ENCODE peak calls at places on chromosomes 3 and 15, in seven cellular contexts. W is neuronal stem cell, O is mesenchymal stem cell, X is H9, D is IMR-90, F is mesendoderm, T is H1. H is an unnamed sample.

GRCh38 chr15:80179025-80179759 is 26.4 kb downstream of the FAH start:
- DNase-seq in W (no peak), T (no peak), O (peak; percentile 90), F (no peak), D (peak; percentile 98), X (no peak), H (no peak)

GRCh38 chr15:100725121-100726069 is 123.0 kb downstream of the ASB7 start:
- DNase-seq in D (peak; percentile 93), T (peak; percentile 33), W (no peak), F (no peak), O (peak; percentile 81), X (peak; percentile 22), H (no peak)

GRCh38 chr15:77118787-77119410 is 48.0 kb upstream of the TSPAN3 start:
- DNase-seq in T (no peak), X (no peak), F (peak; percentile 46), O (peak; percentile 76), D (peak; percentile 80), W (no peak), H (peak; percentile 77)

GRCh38 chr3:70947584-70947983 is 635.1 kb upstream of the MDFIC2 start:
- DNase-seq in T (no peak), W (no peak), D (no peak), F (no peak), X (no peak), O (no peak), H (no peak)

GRCh38 chr3:78516437-78516836 is 1251.4 kb downstream of the ROBO1 start:
- DNase-seq in D (no peak), W (no peak), X (no peak), F (no peak), T (no peak), O (no peak), H (no peak)

GRCh38 chr15:45102226-45102625 is 11.7 kb downstream of the DUOX2 start:
- DNase-seq in F (no peak), X (no peak), D (no peak), W (no peak), T (no peak), O (no peak), H (no peak)

GRCh38 chr15:61084502-61084901 is 144.6 kb downstream of the RORA start:
- DNase-seq in W (no peak), X (no peak), T (no peak), D (no peak), O (no peak), F (no peak), H (no peak)

GRCh38 chr15:65087873-65088642 is 11.5 kb downstream of the KBTBD13 start:
- DNase-seq in F (no peak), D (no peak), O (no peak), W (no peak), X (no peak), T (no peak), H (peak; percentile 66)

GRCh38 chr3:30342319-30343060 is 263.9 kb upstream of the TGFBR2 start:
- DNase-seq in F (peak; percentile 68), W (no peak), O (peak; percentile 90), D (peak; percentile 96), T (no peak), X (no peak), H (peak; percentile 67)

GRCh38 chr3:157816296-157816695 is 289.9 kb downstream of the SHOX2 start:
- DNase-seq in D (no peak), X (no peak), T (no peak), W (no peak), O (no peak), F (no peak), H (no peak)

GRCh38 chr3:43960448-43960840 is 269.7 kb downstream of the ABHD5 start:
- DNase-seq in T (no peak), O (no peak), F (no peak), D (no peak), W (no peak), X (no peak), H (no peak)

GRCh38 chr3:114834175-114834940 is 312.7 kb downstream of the ZBTB20 start:
- DNase-seq in D (peak; percentile 61), X (no peak), W (no peak), F (no peak), T (no peak), O (no peak), H (no peak)

GRCh38 chr3:113431811-113432210 is 9.5 kb downstream of the CFAP44 start:
- DNase-seq in W (no peak), T (no peak), O (no peak), D (peak; percentile 28), X (no peak), F (no peak), H (no peak)

GRCh38 chr3:9066141-9066540 is 102.9 kb upstream of the RAD18 start:
- DNase-seq in O (no peak), D (no peak), X (no peak), F (no peak), T (no peak), W (no peak), H (no peak)

GRCh38 chr3:21913791-21914190 is 162.8 kb upstream of the ZNF385D start:
- DNase-seq in D (peak; percentile 72), W (no peak), T (no peak), F (no peak), X (no peak), O (peak; percentile 24), H (no peak)

GRCh38 chr3:43621406-43621973 is 321 bp downstream of the ANO10 start:
- DNase-seq in W (no peak), O (no peak), T (no peak), F (no peak), D (no peak), X (no peak), H (no peak)

GRCh38 chr3:79329154-79329553 is 438.6 kb downstream of the ROBO1 start:
- DNase-seq in T (no peak), D (peak; percentile 35), X (no peak), W (no peak), F (peak; percentile 37), O (no peak), H (no peak)

GRCh38 chr3:194045289-194045688 is 90.7 kb upstream of the HES1 start:
- DNase-seq in T (no peak), D (no peak), W (no peak), X (no peak), F (no peak), O (no peak), H (no peak)

GRCh38 chr15:30675126-30675525 is 49.2 kb downstream of the ARHGAP11B start:
- DNase-seq in X (no peak), O (no peak), W (no peak), D (peak; percentile 27), T (no peak), F (no peak), H (no peak)

GRCh38 chr3:189304465-189305341 is 132.9 kb downstream of the TPRG1 start:
- DNase-seq in F (no peak), D (no peak), X (peak; percentile 50), T (peak; percentile 45), O (peak; percentile 9), W (no peak), H (peak; percentile 67)

GRCh38 chr15:95298729-95299128 is 1031.8 kb upstream of the NR2F2 start:
- DNase-seq in T (no peak), X (no peak), F (no peak), D (no peak), O (no peak), W (no peak), H (no peak)

DNA sequence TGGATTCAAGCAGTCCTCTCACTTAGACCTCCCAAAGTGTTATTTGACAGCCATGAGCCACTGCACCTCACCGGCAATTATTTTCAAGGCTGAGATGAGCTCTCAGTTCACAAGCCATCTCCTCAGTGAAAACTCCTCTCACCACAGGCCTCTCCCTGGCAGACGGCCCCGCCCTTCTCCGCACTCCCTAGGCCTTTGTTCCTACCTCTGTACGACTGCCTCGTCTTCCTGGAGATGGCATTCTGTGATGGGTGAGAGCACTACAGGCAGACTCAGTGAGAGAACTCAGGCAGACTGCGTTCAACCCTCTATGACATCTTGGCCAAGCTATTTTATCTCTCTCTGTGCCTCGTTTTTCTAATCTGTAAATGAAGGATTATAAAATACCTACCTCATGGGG is 67.0 kb upstream of the TPM1 start:
- DNase-seq in T (no peak), O (no peak), X (peak; percentile 47), D (no peak), W (no peak), F (no peak), H (peak; percentile 49)
- H3K4me2 ChIP-seq in T (no peak overlapping the region), O (no peak overlapping the region), X (no peak overlapping the region), D (no peak overlapping the region), W (no peak overlapping the region), F (no peak overlapping the region), H (no peak overlapping the region)

GRCh38 chr3:15479602-15480248 is 41.8 kb downstream of the COLQ start:
- DNase-seq in O (no peak), F (no peak), T (no peak), X (no peak), D (no peak), W (no peak), H (no peak)
- H3K23ac ChIP-seq in O (no peak overlapping the region), F (no peak overlapping the region), T (no peak overlapping the region), X (no peak overlapping the region), D (no peak overlapping the region), W (no peak overlapping the region), H (no peak overlapping the region)

GRCh38 chr3:139737682-139738361 is 60.0 kb upstream of the NMNAT3 start:
- DNase-seq in F (no peak), W (no peak), X (no peak), O (no peak), T (no peak), D (no peak), H (no peak)
- H2BK120ac ChIP-seq in F (no peak overlapping the region), W (no peak overlapping the region), X (no peak overlapping the region), O (no peak overlapping the region), T (no peak overlapping the region), D (no peak overlapping the region), H (no peak overlapping the region)

GRCh38 chr15:99487337-99487730 is 78.5 kb upstream of the MEF2A start:
- DNase-seq in O (peak; percentile 28), F (no peak), X (no peak), D (no peak), W (no peak), T (no peak), H (no peak)

GRCh38 chr15:99485992-99486370 is 79.8 kb upstream of the MEF2A start:
- DNase-seq in O (no peak), T (no peak), D (no peak), W (no peak), F (peak; percentile 35), X (no peak), H (no peak)

GRCh38 chr15:99486371-99487336 is 79.1 kb upstream of the MEF2A start:
- DNase-seq in F (peak; percentile 49), O (peak; percentile 84), W (peak; percentile 15), D (peak; percentile 60), X (peak; percentile 51), T (no peak), H (no peak)

GRCh38 chr15:99482993-99483392 is 82.8 kb upstream of the MEF2A start:
- DNase-seq in O (no peak), T (no peak), D (no peak), X (no peak), F (peak; percentile 7), W (no peak), H (no peak)

DNA sequence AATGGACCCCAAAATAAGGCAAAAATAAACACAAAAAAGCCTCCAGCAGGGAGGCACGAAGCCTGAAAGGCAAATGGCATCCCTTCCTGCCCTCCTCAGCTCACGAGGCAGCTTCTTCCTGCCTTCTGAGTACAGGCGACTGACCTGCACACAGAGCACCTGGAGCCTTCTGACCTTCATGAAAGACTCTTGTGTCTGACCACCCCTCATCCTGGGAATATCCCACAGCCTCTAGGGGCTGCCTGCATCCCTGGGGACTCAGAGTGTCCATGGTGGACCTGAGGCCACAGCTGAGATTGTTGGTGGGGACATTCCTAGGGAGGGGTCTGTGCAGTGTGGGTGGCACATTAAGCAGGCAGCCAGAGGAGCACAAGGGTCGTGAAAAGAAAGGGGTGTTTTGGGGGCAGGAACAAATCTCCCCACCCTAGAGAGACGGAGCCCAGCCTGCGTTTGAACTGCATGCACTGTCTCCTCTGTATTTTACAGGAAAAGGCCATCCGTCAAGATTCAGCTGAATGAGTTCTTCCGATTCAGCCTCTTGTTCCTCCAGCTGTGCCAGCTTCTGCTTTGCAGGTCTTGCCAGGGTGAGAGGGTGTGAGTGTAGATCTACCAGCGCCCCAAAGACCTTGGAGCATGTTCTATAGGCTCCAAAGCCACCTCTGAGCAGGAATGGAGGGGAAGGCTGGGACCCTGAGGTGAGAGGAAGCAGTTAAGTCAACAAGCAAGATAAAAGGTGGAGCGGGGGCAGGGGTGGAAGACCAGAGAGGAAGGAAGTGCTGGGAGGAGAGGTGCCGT is 80.4 kb upstream of the MEF2A start:
- DNase-seq in T (no peak), X (no peak), D (no peak), W (no peak), F (peak; percentile 45), O (no peak), H (no peak)
- H3K4me2 ChIP-seq in T (peak overlapping the region; percentile 81), X (peak overlapping the region; percentile 55), D (no peak overlapping the region), W (no peak overlapping the region), F (no peak overlapping the region), O (no peak overlapping the region), H (no peak overlapping the region)

H was measured in trophoblast cell.